ENCODE peak calls at places on chromosomes 6 and 20, in ten cellular contexts. B is sigmoid colon; W is HCT116; R is CD4-positive, CD25-positive, alpha-beta regulatory T cell; Z is naive thymus-derived CD4-positive, alpha-beta T cell; F is lung; Y is lower lobe of right lung; S is IMR-90; E is thoracic aorta; J is RWPE1. Q is an unnamed sample.

GRCh38 chr6:6699741-6700367 is 111.3 kb downstream of the LY86 start:
- DNase-seq in B (peak), W (peak), R (no peak), Z (no peak), F (peak), Y (peak), S (peak), E (peak), J (peak), Q (peak)

GRCh38 chr6:103783344-103783743 is 1076.4 kb downstream of the HACE1 start:
- DNase-seq in B (no peak), W (no peak), R (no peak), Z (no peak), F (no peak), Y (no peak), S (no peak), E (no peak), J (no peak), Q (no peak)

GRCh38 chr20:50824137-50824536 is 29.3 kb downstream of the BCAS4 start:
- DNase-seq in B (peak), W (no peak), R (no peak), Z (no peak), F (peak), Y (no peak), S (peak), E (peak), J (no peak), Q (no peak)

GRCh38 chr20:35561671-35562070 is 19.8 kb downstream of the ERGIC3 start:
- DNase-seq in B (no peak), W (no peak), R (no peak), Z (no peak), F (no peak), Y (no peak), S (no peak), E (no peak), J (peak), Q (no peak)

GRCh38 chr20:58659841-58660240 is 8.8 kb downstream of the STX16 start:
- DNase-seq in B (no peak), W (no peak), R (no peak), Z (no peak), F (no peak), Y (no peak), S (no peak), E (no peak), J (no peak), Q (no peak)

GRCh38 chr6:36120539-36120938 is 9.8 kb upstream of the MAPK13 start:
- DNase-seq in B (peak), W (no peak), R (peak), Z (peak), F (peak), Y (no peak), S (no peak), E (no peak), J (no peak), Q (no peak)

GRCh38 chr6:132115714-132116366 is 164.7 kb upstream of the CCN2 start:
- DNase-seq in B (no peak), W (no peak), R (no peak), Z (no peak), F (no peak), Y (no peak), S (peak), E (no peak), J (peak), Q (peak)

GRCh38 chr6:37628611-37629320 is 68.9 kb downstream of the MDGA1 start:
- DNase-seq in B (peak), W (no peak), R (no peak), Z (no peak), F (no peak), Y (no peak), S (peak), E (no peak), J (no peak), Q (no peak)

GRCh38 chr6:26414281-26414680 is 12.2 kb downstream of the BTN3A1 start:
- DNase-seq in B (no peak), W (no peak), R (no peak), Z (no peak), F (no peak), Y (no peak), S (no peak), E (no peak), J (no peak), Q (no peak)

GRCh38 chr6:152273002-152273401 is 364.2 kb downstream of the SYNE1 start:
- DNase-seq in B (no peak), W (no peak), R (no peak), Z (no peak), F (no peak), Y (no peak), S (peak), E (no peak), J (no peak), Q (no peak)

GRCh38 chr6:109008951-109009760 is 85.5 kb downstream of the SESN1 start:
- DNase-seq in B (peak), W (peak), R (peak), Z (peak), F (peak), Y (peak), S (peak), E (peak), J (peak), Q (peak)

GRCh38 chr6:36373368-36374009 is 14.0 kb downstream of the ETV7 start:
- DNase-seq in B (no peak), W (no peak), R (no peak), Z (no peak), F (no peak), Y (no peak), S (no peak), E (no peak), J (no peak), Q (no peak)

GRCh38 chr6:141726158-141726557 is 406.6 kb upstream of the GJE1 start:
- DNase-seq in B (no peak), W (no peak), R (no peak), Z (no peak), F (no peak), Y (no peak), S (no peak), E (no peak), J (no peak), Q (no peak)

GRCh38 chr6:13014551-13015378 is 298.2 kb downstream of the PHACTR1 start:
- DNase-seq in B (no peak), W (no peak), R (no peak), Z (no peak), F (no peak), Y (peak), S (no peak), E (no peak), J (no peak), Q (no peak)

GRCh38 chr6:68211242-68211795 is 423.8 kb upstream of the ADGRB3 start:
- DNase-seq in B (no peak), W (no peak), R (no peak), Z (no peak), F (no peak), Y (no peak), S (no peak), E (no peak), J (no peak), Q (no peak)

GRCh38 chr6:77433888-77434287 is 29.4 kb downstream of the HTR1B start:
- DNase-seq in B (no peak), W (no peak), R (no peak), Z (no peak), F (no peak), Y (no peak), S (no peak), E (no peak), J (no peak), Q (no peak)

GRCh38 chr6:35370124-35370741 is 27.9 kb downstream of the PPARD start:
- DNase-seq in B (peak), W (peak), R (no peak), Z (no peak), F (peak), Y (peak), S (peak), E (peak), J (peak), Q (peak)

GRCh38 chr6:152295346-152295745 is 341.8 kb downstream of the SYNE1 start:
- DNase-seq in B (no peak), W (no peak), R (no peak), Z (no peak), F (peak), Y (no peak), S (peak), E (no peak), J (no peak), Q (no peak)

GRCh38 chr6:125198285-125199009 is 44.9 kb downstream of the TPD52L1 start:
- DNase-seq in B (no peak), W (no peak), R (no peak), Z (no peak), F (no peak), Y (no peak), S (no peak), E (no peak), J (no peak), Q (no peak)
- H3K27ac ChIP-seq in B (peak), W (peak), R (no peak), Z (no peak), F (no peak), Y (peak), S (no peak), E (peak), J (peak), Q (peak)

GRCh38 chr6:158220786-158221442 is 52.8 kb downstream of the GTF2H5 start:
- DNase-seq in B (peak), W (peak), R (peak), Z (peak), F (peak), Y (peak), S (peak), E (no peak), J (peak), Q (no peak)

GRCh38 chr6:158222066-158222465 is 53.9 kb downstream of the GTF2H5 start:
- DNase-seq in B (no peak), W (no peak), R (no peak), Z (no peak), F (no peak), Y (no peak), S (no peak), E (no peak), J (no peak), Q (no peak)

GRCh38 chr6:158223926-158224325 is 55.8 kb downstream of the GTF2H5 start:
- DNase-seq in B (no peak), W (no peak), R (no peak), Z (no peak), F (no peak), Y (no peak), S (no peak), E (no peak), J (no peak), Q (no peak)

GRCh38 chr6:158218467-158218866 is 50.3 kb downstream of the GTF2H5 start:
- DNase-seq in B (no peak), W (no peak), R (no peak), Z (no peak), F (no peak), Y (no peak), S (no peak), E (no peak), J (no peak), Q (no peak)

DNA sequence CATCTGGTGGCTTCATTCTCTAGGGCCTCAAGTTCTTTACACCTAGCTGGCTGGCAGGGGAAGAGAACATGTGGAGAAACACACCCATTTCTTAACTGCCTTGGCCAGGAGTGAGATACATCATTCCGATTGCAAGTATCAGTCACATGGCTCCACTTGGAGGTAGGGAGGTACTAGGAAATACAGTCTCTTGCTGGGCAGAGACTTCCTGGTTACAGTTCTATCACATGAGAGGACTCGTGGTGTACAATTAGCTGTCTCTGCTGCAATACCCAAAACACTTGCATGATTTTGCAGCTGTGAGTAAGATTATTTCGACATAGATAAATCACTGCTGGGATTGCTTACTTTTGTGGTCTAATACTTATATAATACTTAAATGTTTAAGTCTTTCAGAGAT is 51.1 kb downstream of the GTF2H5 start:
- DNase-seq in B (no peak), W (no peak), R (no peak), Z (no peak), F (peak), Y (no peak), S (peak), E (no peak), J (peak), Q (peak)
- H3K27ac ChIP-seq in B (no peak), W (no peak), R (no peak), Z (no peak), F (no peak), Y (no peak), S (peak), E (no peak), J (peak), Q (peak)

GRCh38 chr6:149032318-149032598 is 285.3 kb upstream of the TAB2 start:
- DNase-seq in B (no peak), W (no peak), R (no peak), Z (no peak), F (no peak), Y (no peak), S (no peak), E (no peak), J (no peak), Q (no peak)
- H3K27ac ChIP-seq in B (no peak), W (peak), R (peak), Z (no peak), F (peak), Y (no peak), S (peak), E (peak), J (peak), Q (no peak)

GRCh38 chr6:56226946-56227879 is 20.2 kb downstream of the COL21A1 start:
- DNase-seq in B (no peak), W (no peak), R (no peak), Z (no peak), F (no peak), Y (no peak), S (peak), E (no peak), J (no peak), Q (no peak)
- H3K27ac ChIP-seq in B (no peak), W (no peak), R (no peak), Z (no peak), F (no peak), Y (no peak), S (no peak), E (no peak), J (no peak), Q (no peak)

DNA sequence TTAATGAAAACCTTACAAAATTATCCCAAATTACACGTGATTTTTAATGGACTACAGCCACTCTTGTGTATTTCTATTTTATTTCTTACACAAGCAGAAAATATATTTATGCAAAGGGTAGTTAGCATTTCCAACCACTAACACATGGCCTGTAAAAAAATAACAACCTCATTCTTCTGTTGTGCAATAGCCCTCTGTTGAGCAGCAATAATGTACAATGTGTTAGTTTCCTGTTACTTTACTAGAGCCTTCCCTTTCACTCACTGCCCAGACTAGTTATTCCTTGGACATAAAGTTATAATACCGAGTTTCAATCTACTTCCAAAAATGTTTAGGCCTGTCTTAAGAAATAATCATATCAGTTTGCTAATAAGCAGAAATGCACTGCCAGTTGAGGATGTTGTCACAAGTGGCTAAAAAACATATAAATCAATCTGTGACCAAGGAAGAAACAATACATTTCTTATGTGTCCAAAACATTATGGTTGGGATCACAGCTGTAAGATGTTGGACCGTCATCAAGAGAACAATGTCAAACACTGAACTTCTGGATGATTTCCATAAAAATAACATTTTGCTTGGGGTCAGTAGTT is 73.7 kb upstream of the RNF146 start:
- DNase-seq in B (no peak), W (no peak), R (no peak), Z (no peak), F (no peak), Y (no peak), S (peak), E (no peak), J (no peak), Q (no peak)
- H3K27ac ChIP-seq in B (peak), W (no peak), R (no peak), Z (no peak), F (no peak), Y (peak), S (no peak), E (no peak), J (no peak), Q (no peak)

DNA sequence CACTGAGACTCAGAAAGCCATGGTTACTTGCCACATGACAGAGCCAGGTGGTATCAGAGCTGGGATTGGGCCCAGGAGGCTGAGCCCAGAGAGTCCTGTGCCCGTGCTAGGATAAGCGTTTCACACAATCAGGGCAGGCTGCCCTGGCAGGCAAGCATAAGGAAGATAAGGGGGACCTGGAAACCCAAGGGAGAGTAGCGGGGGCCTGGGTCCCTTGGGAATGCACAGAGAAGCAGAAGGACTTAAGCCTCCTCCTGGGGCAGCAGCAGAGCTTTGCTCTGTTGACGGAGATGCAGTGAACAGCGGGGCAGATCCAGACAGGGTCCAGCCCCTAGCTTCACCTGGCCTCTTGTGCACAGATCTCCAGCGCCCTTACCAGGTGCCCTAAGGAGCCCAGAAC is 8.7 kb downstream of the TRIB3 start:
- DNase-seq in B (no peak), W (no peak), R (no peak), Z (no peak), F (no peak), Y (no peak), S (no peak), E (no peak), J (no peak), Q (no peak)
- H3K27ac ChIP-seq in B (no peak), W (no peak), R (no peak), Z (no peak), F (no peak), Y (no peak), S (no peak), E (no peak), J (peak), Q (peak)